ENCODE peak calls at places on chromosomes 16 and 17, in five cellular contexts. J is esophagus squamous epithelium, W is GM12865, R is right lobe of liver, I is HFFc6. Y is an unnamed sample.
A peak's percentile ranks its signal among the peaks of the same experiment; 100 is the strongest.

GRCh38 chr16:86911311-86911999 is 333.1 kb downstream of the FOXL1 start:
- DNase-seq in W (no peak), R (no peak), J (no peak), I (no peak), Y (no peak)

GRCh38 chr17:38341035-38341721 is 2.6 kb downstream of the GPR179 start:
- DNase-seq in J (no peak), W (no peak), I (no peak), R (peak; percentile 83), Y (no peak)

GRCh38 chr16:90083139-90083538 is 6.0 kb upstream of the PRDM7 start:
- DNase-seq in W (no peak), I (no peak), J (no peak), R (no peak), Y (no peak)

GRCh38 chr16:66335704-66336329 is 30.7 kb upstream of the CDH5 start:
- DNase-seq in R (no peak), I (no peak), W (no peak), J (no peak), Y (no peak)

GRCh38 chr16:65323655-65324237 is 201.9 kb upstream of the CDH11 start:
- DNase-seq in J (no peak), I (no peak), R (no peak), W (no peak), Y (no peak)

GRCh38 chr17:75978938-75979704 is at the start of the genes ACOX1 and TEN1:
- DNase-seq in I (peak; percentile 92), W (peak; percentile 98), R (peak; percentile 98), J (peak; percentile 81), Y (peak; percentile 95)

GRCh38 chr16:19840524-19841110 is 44.0 kb downstream of the GPRC5B start:
- DNase-seq in W (no peak), R (no peak), I (no peak), J (no peak), Y (no peak)

GRCh38 chr16:76985362-76985761 is 205.6 kb upstream of the MON1B start:
- DNase-seq in W (no peak), J (no peak), R (no peak), I (no peak), Y (no peak)

GRCh38 chr17:80443498-80443897 is 28.5 kb downstream of the ENDOV start:
- DNase-seq in J (no peak), W (no peak), I (no peak), R (no peak), Y (no peak)

GRCh38 chr16:62545039-62545438 is 508.8 kb upstream of the CDH8 start:
- DNase-seq in J (no peak), R (no peak), I (no peak), W (no peak), Y (no peak)

GRCh38 chr17:35664685-35665084 is 66.8 kb upstream of the RASL10B start:
- DNase-seq in R (no peak), I (no peak), J (no peak), W (no peak), Y (no peak)

GRCh38 chr16:69424935-69425784 is 741 bp downstream of the CYB5B start:
- DNase-seq in I (no peak), R (no peak), W (peak; percentile 64), J (no peak), Y (no peak)

GRCh38 chr17:34764716-34765115 is 185.3 kb downstream of the TMEM132E start:
- DNase-seq in R (no peak), I (no peak), W (no peak), J (no peak), Y (no peak)

GRCh38 chr17:27265333-27265732 is 28.6 kb upstream of the WSB1 start:
- DNase-seq in R (no peak), W (no peak), I (no peak), J (no peak), Y (no peak)

GRCh38 chr16:10181196-10182162 is 749 bp downstream of the GRIN2A start:
- DNase-seq in W (peak; percentile 71), R (peak; percentile 67), I (peak; percentile 25), J (no peak), Y (peak; percentile 85)

GRCh38 chr16:10182186-10182683 is at the start of gene GRIN2A:
- DNase-seq in W (no peak), J (no peak), I (no peak), R (no peak), Y (peak; percentile 44)

GRCh38 chr16:10180042-10180770 is 2.0 kb downstream of the GRIN2A start:
- DNase-seq in I (no peak), W (no peak), R (no peak), J (no peak), Y (peak; percentile 35)

GRCh38 chr16:10178079-10178478 is 4.1 kb downstream of the GRIN2A start:
- DNase-seq in R (no peak), J (no peak), W (no peak), I (peak; percentile 35), Y (no peak)

GRCh38 chr16:10180771-10181163 is 1.5 kb downstream of the GRIN2A start:
- DNase-seq in R (peak; percentile 46), J (no peak), I (no peak), W (peak; percentile 51), Y (peak; percentile 71)
- TF ChIP-seq CTCF in R (peak; percentile 28), J (no peak), I (peak; percentile 73), W (peak; percentile 52), Y (peak; percentile 13)

DNA sequence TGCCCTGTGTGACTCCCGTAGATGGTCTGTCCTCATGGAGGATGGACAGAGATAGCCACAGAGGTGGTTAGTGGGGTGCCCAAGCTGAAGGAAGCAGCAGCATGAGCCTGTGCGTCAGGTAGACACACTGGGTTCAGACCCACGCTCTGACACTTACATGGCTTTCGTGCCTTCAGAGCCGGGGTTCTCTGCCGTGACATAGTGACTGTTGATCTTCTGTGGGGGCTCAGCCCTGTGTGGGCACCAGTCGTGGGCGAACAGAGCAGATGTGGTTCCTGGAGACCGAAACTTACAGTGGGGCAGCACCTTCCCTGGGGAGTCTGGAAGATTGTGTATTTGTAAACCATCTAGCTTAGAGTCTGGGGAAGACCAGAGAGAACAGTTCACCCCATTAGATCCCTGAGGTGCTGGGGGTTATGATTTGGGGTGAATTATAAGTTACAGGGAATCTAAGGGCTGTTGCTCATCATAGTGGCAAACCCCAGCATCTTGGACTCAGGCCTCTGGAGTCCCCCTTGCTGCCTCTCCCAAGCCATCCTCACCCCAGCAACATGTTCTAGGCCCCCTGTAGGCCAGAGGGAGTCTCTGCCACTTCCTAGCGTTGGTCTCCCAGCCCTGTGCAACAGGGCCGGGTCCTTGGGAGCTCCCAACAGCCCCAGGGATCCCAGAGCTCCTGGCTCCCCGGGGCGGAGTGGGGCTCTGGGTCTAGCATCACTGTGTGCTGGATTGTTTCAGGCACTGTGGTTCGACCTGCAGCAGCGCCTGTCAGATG is 28.6 kb downstream of the NECAB2 start:
- DNase-seq in R (no peak), W (no peak), J (no peak), I (no peak), Y (no peak)
- TF ChIP-seq CTCF in R (no peak), W (no peak), J (no peak), I (no peak), Y (no peak)

GRCh38 chr17:37188157-37188556 is 187.6 kb upstream of the C17orf78 start:
- DNase-seq in I (no peak), W (no peak), R (no peak), J (no peak), Y (no peak)

GRCh38 chr17:37187262-37187661 is 188.5 kb upstream of the C17orf78 start:
- DNase-seq in I (peak; percentile 69), J (no peak), R (no peak), W (no peak), Y (no peak)

GRCh38 chr17:37191219-37191618 is 184.6 kb upstream of the C17orf78 start:
- DNase-seq in J (no peak), I (peak; percentile 35), R (no peak), W (no peak), Y (no peak)

GRCh38 chr17:37194208-37194607 is 181.6 kb upstream of the C17orf78 start:
- DNase-seq in J (no peak), R (no peak), W (no peak), I (no peak), Y (no peak)

GRCh38 chr17:37190493-37190892 is 185.3 kb upstream of the C17orf78 start:
- DNase-seq in W (no peak), R (no peak), J (no peak), I (no peak), Y (no peak)
- TF ChIP-seq CTCF in W (no peak), R (no peak), J (no peak), I (peak; percentile 60), Y (no peak)

GRCh38 chr16:72101195-72101594 is 7.5 kb downstream of the DHX38 start:
- DNase-seq in I (no peak), J (no peak), R (no peak), W (no peak), Y (no peak)
- TF ChIP-seq CTCF in I (no peak), J (no peak), R (no peak), W (no peak), Y (no peak)